ENCODE peak calls at places on chromosomes 12 and 14, in five cellular contexts. K is IMR-90, Z is mammary epithelial cell, X is psoas muscle, C is body of pancreas. N is an unnamed sample.
A peak's percentile ranks its signal among the peaks of the same experiment; 100 is the strongest.

GRCh38 chr14:51319181-51319597 is 79.1 kb downstream of the TMX1 start:
- DNase-seq in K (no peak), Z (no peak), X (no peak), C (no peak), N (no peak)

GRCh38 chr12:53267309-53268008 is 640 bp upstream of the ESPL1 start:
- DNase-seq in K (no peak), Z (no peak), X (no peak), C (no peak), N (no peak)

GRCh38 chr14:31886161-31886835 is 190.8 kb upstream of the ARHGAP5 start:
- DNase-seq in K (no peak), Z (no peak), X (no peak), C (no peak), N (no peak)

GRCh38 chr12:14567311-14568195 is at the start of gene PLBD1:
- DNase-seq in K (no peak), Z (peak; percentile 27), X (peak; percentile 77), C (peak; percentile 88), N (peak; percentile 79)

GRCh38 chr12:100897240-100897639 is 102.7 kb downstream of the ANO4 start:
- DNase-seq in K (no peak), Z (no peak), X (no peak), C (no peak), N (no peak)

GRCh38 chr12:4910502-4911315 is 1.0 kb downstream of the KCNA1 start:
- DNase-seq in K (no peak), Z (no peak), X (no peak), C (no peak), N (no peak)

GRCh38 chr14:65433157-65433556 is 20.6 kb downstream of the FUT8 start:
- DNase-seq in K (no peak), Z (no peak), X (no peak), C (no peak), N (no peak)

GRCh38 chr14:59490756-59491155 is 6.4 kb downstream of the JKAMP start:
- DNase-seq in K (no peak), Z (no peak), X (no peak), C (no peak), N (no peak)

GRCh38 chr14:71267691-71268090 is 360.4 kb downstream of the PCNX1 start:
- DNase-seq in K (peak; percentile 24), Z (no peak), X (no peak), C (no peak), N (no peak)

GRCh38 chr14:99737451-99737951 is 53.4 kb downstream of the CYP46A1 start:
- DNase-seq in K (no peak), Z (peak; percentile 44), X (peak; percentile 59), C (peak; percentile 69), N (no peak)

GRCh38 chr14:103377522-103378041 is 7.6 kb upstream of the MARK3 start:
- DNase-seq in K (no peak), Z (no peak), X (no peak), C (no peak), N (no peak)

GRCh38 chr12:5204831-5205230 is 161.2 kb downstream of the KCNA5 start:
- DNase-seq in K (no peak), Z (no peak), X (no peak), C (no peak), N (no peak)

GRCh38 chr12:52603314-52603713 is 2.1 kb upstream of the KRT72 start:
- DNase-seq in K (no peak), Z (no peak), X (no peak), C (no peak), N (no peak)

GRCh38 chr12:14995583-14996425 is 23.0 kb downstream of the PDE6H start:
- DNase-seq in K (peak; percentile 79), Z (peak; percentile 29), X (no peak), C (no peak), N (no peak)

GRCh38 chr12:74685385-74685784 is 147.8 kb downstream of the ATXN7L3B start:
- DNase-seq in K (no peak), Z (no peak), X (no peak), C (no peak), N (no peak)

GRCh38 chr12:78403136-78403535 is 461.4 kb upstream of the SYT1 start:
- DNase-seq in K (peak; percentile 47), Z (peak; percentile 36), X (no peak), C (no peak), N (no peak)

GRCh38 chr12:19410211-19410610 is 29.1 kb upstream of the AEBP2 start:
- DNase-seq in K (no peak), Z (no peak), X (no peak), C (no peak), N (no peak)

GRCh38 chr14:95507174-95507573 is 9.3 kb downstream of the SYNE3 start:
- DNase-seq in K (peak; percentile 94), Z (peak; percentile 94), X (peak; percentile 78), C (no peak), N (no peak)

GRCh38 chr12:47943492-47944359 is 19.7 kb upstream of the TMEM106C start:
- DNase-seq in K (no peak), Z (no peak), X (no peak), C (no peak), N (peak; percentile 87)

GRCh38 chr12:56300644-56301464 is 724 bp upstream of the CS start:
- DNase-seq in K (no peak), Z (no peak), X (no peak), C (no peak), N (no peak)

GRCh38 chr12:795305-795704 is 42.9 kb downstream of the WNK1 start:
- DNase-seq in K (no peak), Z (no peak), X (no peak), C (no peak), N (no peak)

GRCh38 chr14:85057266-85057665 is 472.7 kb upstream of the FLRT2 start:
- DNase-seq in K (no peak), Z (no peak), X (no peak), C (no peak), N (no peak)

GRCh38 chr12:86379337-86379736 is 123.1 kb upstream of the MGAT4C start:
- DNase-seq in K (no peak), Z (no peak), X (no peak), C (no peak), N (no peak)

GRCh38 chr14:22766457-22767322 is at the start of gene OXA1L:
- DNase-seq in K (peak; percentile 98), Z (peak; percentile 94), X (peak; percentile 98), C (peak; percentile 98), N (peak; percentile 94)

GRCh38 chr12:115037830-115038229 is 353.9 kb upstream of the TBX3 start:
- DNase-seq in K (peak; percentile 16), Z (no peak), X (no peak), C (no peak), N (no peak)

GRCh38 chr14:59576332-59577294 is at the start of gene CCDC175:
- DNase-seq in K (peak; percentile 71), Z (peak; percentile 46), X (peak; percentile 74), C (peak; percentile 88), N (peak; percentile 92)

GRCh38 chr14:55500219-55500701 is 59.8 kb upstream of the TBPL2 start:
- DNase-seq in K (no peak), Z (no peak), X (no peak), C (peak; percentile 55), N (no peak)

DNA sequence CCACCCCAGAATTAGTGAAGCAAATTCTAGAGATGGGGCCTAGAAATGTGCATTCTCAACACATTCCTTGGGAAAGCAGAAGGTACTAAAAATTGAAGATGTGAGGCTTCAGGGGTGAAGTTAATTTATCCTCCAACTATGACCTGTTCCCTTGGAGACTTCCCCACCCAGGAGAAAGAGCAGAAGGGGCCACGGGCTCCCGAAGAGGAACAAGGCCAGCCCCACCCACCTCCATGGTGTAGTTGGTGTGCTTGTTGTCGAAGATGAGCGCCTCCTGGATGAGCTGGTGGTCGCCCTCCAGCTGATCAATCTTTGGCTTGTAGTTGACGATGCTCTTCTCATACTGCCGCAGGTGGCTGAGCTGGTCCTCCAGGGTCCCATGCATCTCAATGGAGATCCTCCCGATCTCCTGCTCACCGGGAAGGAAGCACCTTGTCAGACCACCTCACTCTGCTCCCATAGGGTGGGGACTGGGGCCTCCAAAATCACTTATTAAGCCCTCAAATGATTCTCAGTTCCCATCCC is 87.8 kb upstream of the ZFP36L1 start:
- DNase-seq in K (no peak), Z (no peak), X (no peak), C (peak; percentile 1), N (no peak)
- H3K36me3 ChIP-seq in K (peaks cover 96% of the 10 kb centered on the region), Z (peaks cover 62% of the 10 kb centered on the region), X (peaks cover 72% of the 10 kb centered on the region), C (peaks cover 57% of the 10 kb centered on the region), N (no peaks in the 10 kb centered on the region)

GRCh38 chr12:120496353-120497340 is 734 bp downstream of the DYNLL1 start:
- DNase-seq in K (peak; percentile 56), Z (peak; percentile 44), X (peak; percentile 67), C (peak; percentile 61), N (peak; percentile 79)
- TF ChIP-seq CTCF in K (no peak), Z (no peak), X (no peak), C (no peak), N (no peak)

DNA sequence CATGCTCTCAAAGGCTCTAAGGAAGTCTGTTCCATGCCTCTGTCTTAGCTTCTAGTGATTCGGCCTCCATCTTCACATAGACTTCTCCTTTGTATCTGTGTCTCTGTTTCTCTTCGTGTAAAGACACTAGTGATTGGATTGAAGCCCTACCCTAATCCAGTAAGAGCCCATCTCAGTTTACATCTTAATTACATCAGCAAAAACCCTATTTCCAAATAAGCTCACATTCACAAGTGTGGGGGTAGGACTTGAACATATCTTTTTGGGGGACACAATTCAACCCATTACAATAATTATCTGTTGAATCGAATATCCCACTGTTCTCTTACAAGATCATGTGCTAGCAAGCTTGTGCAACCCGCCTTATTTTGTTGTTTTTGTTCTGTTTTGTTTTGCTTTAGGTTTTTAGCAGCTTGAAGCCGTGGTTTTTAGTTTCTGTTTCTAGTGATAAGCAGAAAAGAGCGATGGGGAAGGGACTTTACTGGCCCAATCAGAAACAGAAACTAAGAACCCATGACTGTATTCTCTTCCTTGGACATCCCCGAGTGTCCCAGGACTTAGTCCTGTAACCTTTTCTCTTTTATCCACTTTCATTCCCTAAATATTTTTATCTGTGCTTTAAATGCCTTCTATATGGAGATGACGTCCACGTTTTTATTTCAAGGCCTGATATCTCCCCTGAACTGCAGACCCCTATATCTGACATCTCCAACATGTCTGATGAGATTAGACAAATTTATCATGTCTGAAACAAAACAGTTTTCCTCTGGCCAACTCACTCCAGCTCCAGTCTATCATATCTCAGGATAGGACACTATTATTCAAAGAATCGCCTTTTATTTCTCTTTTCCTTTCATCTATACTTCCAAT is 353.0 kb downstream of the CCDC91 start:
- DNase-seq in K (no peak), Z (no peak), X (no peak), C (no peak), N (no peak)
- H3K9me3 ChIP-seq in K (no peaks in the 10 kb centered on the region), Z (peaks cover 3% of the 10 kb centered on the region), X (no peaks in the 10 kb centered on the region), C (no peaks in the 10 kb centered on the region), N (no peaks in the 10 kb centered on the region)

DNA sequence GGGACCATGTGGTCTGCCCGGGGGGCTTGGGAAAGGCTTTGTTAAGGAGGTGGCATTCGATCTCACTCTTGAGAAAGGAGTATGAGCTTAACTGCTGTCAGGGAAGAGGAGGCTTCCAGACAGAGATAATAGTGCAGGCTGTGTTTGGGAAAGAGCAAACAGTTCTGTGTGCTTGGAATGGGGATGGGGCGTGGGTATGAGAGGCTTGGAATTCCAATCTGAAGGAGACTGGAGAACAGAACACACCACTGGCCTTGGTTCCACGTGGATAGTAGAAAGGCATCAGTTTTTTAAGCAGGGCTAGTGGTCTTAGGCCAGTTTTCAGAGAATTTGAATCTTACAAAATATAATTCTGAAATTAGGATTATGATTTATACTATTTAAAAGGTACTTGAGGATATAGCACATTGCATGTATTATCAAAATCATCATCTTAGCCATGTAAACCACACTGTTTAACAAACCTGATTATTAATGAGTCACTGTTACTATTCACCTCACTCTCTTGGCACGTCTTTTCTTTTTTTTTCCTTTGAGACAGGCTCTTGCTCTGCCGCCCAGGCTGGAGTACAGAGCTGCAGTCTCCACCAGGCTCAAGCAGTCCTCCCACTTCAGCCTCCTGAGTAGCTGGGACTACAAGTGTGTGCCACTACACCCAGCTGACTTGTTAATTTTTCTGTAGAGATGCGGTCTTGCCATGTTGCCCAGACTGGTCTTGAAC is 38.5 kb upstream of the KCNK13 start:
- DNase-seq in K (peak; percentile 31), Z (peak; percentile 49), X (no peak), C (no peak), N (no peak)
- H3K36me3 ChIP-seq in K (peaks cover 37% of the 10 kb centered on the region), Z (peaks cover 6% of the 10 kb centered on the region), X (peaks cover 40% of the 10 kb centered on the region), C (peaks cover 5% of the 10 kb centered on the region), N (no peaks in the 10 kb centered on the region)

GRCh38 chr12:103503546-103504480 is 8.0 kb upstream of the C12orf42 start:
- DNase-seq in K (no peak), Z (peak; percentile 76), X (no peak), C (peak; percentile 35), N (peak; percentile 55)
- TF ChIP-seq CTCF in K (no peak), Z (peak; percentile 30), X (no peak), C (peak; percentile 49), N (peak; percentile 19)

N was measured in mucosa of descending colon.